ENCODE peak calls at places on chromosomes 5 and 9, in nine cellular contexts. R, E, H, Q, X, P, W, I and D are unnamed samples.

GRCh38 chr9:106718996-106719395 is 144.0 kb upstream of the ZNF462 start:
- DNase-seq in R (no peak), H (no peak), P (no peak), E (no peak), X (no peak), Q (no peak), W (no peak), I (no peak), D (no peak)

GRCh38 chr9:8287970-8288369 is 488.4 kb upstream of the DMAC1 start:
- DNase-seq in P (no peak), H (no peak), X (no peak), R (no peak), W (no peak), Q (no peak), I (no peak), E (no peak), D (no peak)

GRCh38 chr9:35142037-35142436 is 19.8 kb upstream of the UNC13B start:
- DNase-seq in X (no peak), I (no peak), H (no peak), P (no peak), W (no peak), E (no peak), R (no peak), Q (no peak), D (no peak)

GRCh38 chr5:95759005-95759404 is 27.9 kb downstream of the RHOBTB3 start:
- DNase-seq in I (no peak), W (no peak), X (no peak), P (no peak), R (no peak), H (no peak), Q (no peak), E (no peak), D (peak)

GRCh38 chr9:116286287-116286686 is 132.7 kb downstream of the PAPPA start:
- DNase-seq in I (no peak), E (no peak), W (no peak), H (no peak), X (no peak), P (no peak), R (peak), Q (no peak), D (no peak)

GRCh38 chr9:7366121-7366520 is 433.5 kb downstream of the DMAC1 start:
- DNase-seq in P (no peak), Q (no peak), W (no peak), I (no peak), R (no peak), H (no peak), E (no peak), X (no peak), D (no peak)

GRCh38 chr9:89528540-89528939 is 30.6 kb upstream of the SEMA4D start:
- DNase-seq in R (no peak), P (no peak), W (peak), X (no peak), H (no peak), Q (no peak), I (no peak), E (no peak), D (no peak)

GRCh38 chr5:146628950-146629349 is 113.0 kb upstream of the GPR151 start:
- DNase-seq in Q (no peak), W (no peak), I (no peak), E (no peak), P (no peak), H (no peak), R (no peak), X (no peak), D (no peak)

GRCh38 chr5:68456756-68457217 is 241.2 kb downstream of the PIK3R1 start:
- DNase-seq in X (no peak), R (no peak), P (no peak), I (no peak), E (no peak), Q (no peak), H (no peak), W (peak), D (peak)

GRCh38 chr5:107670028-107670926 is 460 bp downstream of the EFNA5 start:
- DNase-seq in H (no peak), R (no peak), I (no peak), W (peak), X (no peak), E (peak), Q (peak), P (no peak), D (peak)

GRCh38 chr5:448061-448765 is 5.2 kb downstream of the EXOC3 start:
- DNase-seq in E (no peak), W (peak), X (peak), I (no peak), R (no peak), H (no peak), P (no peak), Q (no peak), D (no peak)

GRCh38 chr9:31065691-31066090 is 1318.8 kb upstream of the ACO1 start:
- DNase-seq in H (no peak), I (no peak), W (no peak), E (no peak), X (no peak), Q (no peak), P (no peak), R (no peak), D (no peak)

GRCh38 chr9:130741831-130742449 is 48.4 kb downstream of the EXOSC2 start:
- DNase-seq in E (no peak), W (no peak), H (no peak), P (no peak), R (no peak), I (no peak), Q (no peak), X (no peak), D (no peak)

GRCh38 chr5:181241393-181241975 is 2.2 kb downstream of the RACK1 start:
- DNase-seq in R (no peak), P (no peak), Q (no peak), W (no peak), H (no peak), X (peak), I (no peak), E (peak), D (no peak)

GRCh38 chr5:77957-78804 is 13.8 kb upstream of the PLEKHG4B start:
- DNase-seq in P (no peak), Q (peak), X (peak), W (peak), H (no peak), I (no peak), E (no peak), R (no peak), D (no peak)

GRCh38 chr9:78777747-78778146 is 480.8 kb downstream of the PSAT1 start:
- DNase-seq in I (no peak), P (no peak), Q (no peak), W (no peak), H (no peak), X (no peak), R (no peak), E (no peak), D (no peak)

GRCh38 chr9:121771418-121771817 is 120.0 kb downstream of the DAB2IP start:
- DNase-seq in I (no peak), H (no peak), W (no peak), Q (no peak), E (no peak), R (no peak), X (no peak), P (no peak), D (peak)

GRCh38 chr5:108753877-108754276 is 6.2 kb downstream of the FER start:
- DNase-seq in Q (no peak), X (no peak), I (no peak), E (no peak), H (no peak), W (no peak), P (no peak), R (no peak), D (no peak)

GRCh38 chr5:134857401-134857800 is 11.6 kb downstream of the C5orf24 start:
- DNase-seq in H (no peak), P (no peak), Q (no peak), R (no peak), W (no peak), E (no peak), I (no peak), X (no peak), D (no peak)

GRCh38 chr9:136225366-136225747 is 20.3 kb downstream of the QSOX2 start:
- DNase-seq in Q (no peak), H (no peak), W (no peak), P (no peak), E (no peak), X (no peak), I (no peak), R (no peak), D (no peak)

GRCh38 chr9:136292591-136293448 is 11.1 kb downstream of the CCDC187 start:
- DNase-seq in H (no peak), P (no peak), Q (no peak), W (peak), E (no peak), X (no peak), R (peak), I (no peak), D (no peak)

GRCh38 chr9:124348831-124349230 is 66.4 kb downstream of the PSMB7 start:
- DNase-seq in P (no peak), R (no peak), X (no peak), W (no peak), Q (no peak), I (no peak), E (no peak), H (no peak), D (no peak)

GRCh38 chr5:138180183-138180782 is 1.4 kb downstream of the KIF20A start:
- DNase-seq in E (no peak), I (no peak), X (peak), R (peak), P (no peak), Q (no peak), W (no peak), H (no peak), D (no peak)

GRCh38 chr9:4382722-4383317 is 83.0 kb upstream of the GLIS3 start:
- DNase-seq in P (no peak), I (no peak), H (no peak), X (peak), R (no peak), E (no peak), W (no peak), Q (no peak), D (no peak)

GRCh38 chr5:143649869-143650268 is 162.1 kb upstream of the HMHB1 start:
- DNase-seq in W (no peak), X (no peak), P (no peak), Q (no peak), E (no peak), R (no peak), I (no peak), H (no peak), D (no peak)

GRCh38 chr5:154015071-154015693 is 23.5 kb downstream of the FAM114A2 start:
- DNase-seq in H (no peak), I (no peak), W (no peak), X (no peak), P (no peak), E (no peak), Q (no peak), R (no peak), D (no peak)

GRCh38 chr5:159878988-159879471 is 37.3 kb upstream of the ADRA1B start:
- DNase-seq in X (no peak), P (no peak), Q (peak), R (no peak), E (no peak), W (peak), H (no peak), I (no peak), D (no peak)

GRCh38 chr5:180598316-180598701 is 7.0 kb upstream of the SCGB3A1 start:
- DNase-seq in R (no peak), H (no peak), P (no peak), W (peak), Q (no peak), I (no peak), X (peak), E (no peak), D (no peak)

GRCh38 chr5:104199771-104200170 is 637.2 kb upstream of the NUDT12 start:
- DNase-seq in W (no peak), P (no peak), E (no peak), I (no peak), R (no peak), H (no peak), Q (no peak), X (no peak), D (no peak)

GRCh38 chr5:115343855-115344254 is 47.4 kb upstream of the CCDC112 start:
- DNase-seq in P (no peak), H (no peak), W (no peak), Q (no peak), R (no peak), E (no peak), I (no peak), X (no peak), D (no peak)

GRCh38 chr5:149486726-149487635 is 64.3 kb downstream of the CSNK1A1 start:
- DNase-seq in P (no peak), E (no peak), R (no peak), X (no peak), I (no peak), W (no peak), H (no peak), Q (no peak), D (no peak)

GRCh38 chr9:72006481-72006880 is 53.9 kb downstream of the C9orf57 start:
- DNase-seq in E (no peak), Q (no peak), P (no peak), I (no peak), W (no peak), X (no peak), R (no peak), H (no peak), D (no peak)

GRCh38 chr5:141878186-141878770 is at the start of gene PCDH1:
- DNase-seq in R (no peak), Q (peak), X (peak), W (peak), P (no peak), E (peak), I (no peak), H (no peak), D (peak)

GRCh38 chr5:136924490-136924889 is 559.1 kb upstream of the TRPC7 start:
- DNase-seq in W (no peak), P (no peak), H (no peak), E (no peak), I (no peak), X (no peak), Q (no peak), R (no peak), D (no peak)

GRCh38 chr5:65749956-65750355 is 28.0 kb downstream of the NLN start:
- DNase-seq in X (no peak), P (no peak), W (no peak), H (no peak), E (no peak), I (no peak), Q (no peak), R (no peak), D (no peak)